ENCODE peak calls at places on chromosomes 3 and 15, in seven cellular contexts. X is tibial artery, Y is uterus, E is A549, L is spleen, W is H1, C is dorsolateral prefrontal cortex. N is an unnamed sample.

GRCh38 chr3:128226794-128227399 is 73.6 kb downstream of the EEFSEC start:
- DNase-seq in X (no peak), W (peak), L (no peak), C (no peak), Y (peak), E (peak), N (peak)

GRCh38 chr3:133301194-133301593 is 98.7 kb upstream of the BFSP2 start:
- DNase-seq in Y (no peak), E (no peak), W (no peak), C (no peak), L (no peak), X (no peak), N (no peak)

GRCh38 chr15:85168642-85169173 is 187.1 kb downstream of the PDE8A start:
- DNase-seq in C (no peak), X (no peak), L (no peak), Y (no peak), E (peak), W (peak), N (peak)

GRCh38 chr15:92151741-92152140 is 241.9 kb upstream of the ST8SIA2 start:
- DNase-seq in Y (no peak), C (no peak), E (no peak), X (no peak), W (no peak), L (no peak), N (no peak)

GRCh38 chr3:45644467-45645201 is 44.6 kb upstream of the SACM1L start:
- DNase-seq in Y (no peak), X (no peak), L (no peak), W (no peak), E (peak), C (no peak), N (no peak)

GRCh38 chr3:19183572-19183971 is 35.3 kb downstream of the KCNH8 start:
- DNase-seq in X (no peak), L (no peak), Y (no peak), C (no peak), E (no peak), W (no peak), N (no peak)

GRCh38 chr3:27451261-27451660 is 32.9 kb downstream of the SLC4A7 start:
- DNase-seq in L (no peak), W (no peak), X (no peak), C (no peak), E (no peak), Y (no peak), N (no peak)

GRCh38 chr3:161161603-161162002 is 56.5 kb upstream of the B3GALNT1 start:
- DNase-seq in W (no peak), Y (no peak), X (no peak), E (no peak), L (no peak), C (no peak), N (no peak)

GRCh38 chr3:160027541-160028195 is 39.0 kb downstream of the IL12A start:
- DNase-seq in L (no peak), C (no peak), Y (no peak), E (peak), W (no peak), X (no peak), N (peak)

GRCh38 chr3:137867611-137868010 is 103.5 kb downstream of the SOX14 start:
- DNase-seq in C (no peak), W (no peak), E (no peak), L (no peak), X (no peak), Y (no peak), N (no peak)

GRCh38 chr3:183341545-183342288 is 86.7 kb downstream of the MCF2L2 start:
- DNase-seq in L (no peak), E (no peak), W (no peak), Y (no peak), C (no peak), X (no peak), N (no peak)

GRCh38 chr3:73094951-73095350 is 33.5 kb downstream of the EBLN2 start:
- DNase-seq in X (no peak), Y (no peak), L (no peak), C (no peak), E (no peak), W (no peak), N (no peak)

GRCh38 chr3:13215940-13216546 is 142.8 kb upstream of the IQSEC1 start:
- DNase-seq in W (no peak), X (no peak), C (no peak), E (peak), Y (no peak), L (no peak), N (no peak)

GRCh38 chr3:48394391-48394790 is 22.4 kb downstream of the FBXW12 start:
- DNase-seq in W (no peak), L (no peak), X (no peak), Y (no peak), E (no peak), C (no peak), N (no peak)

GRCh38 chr3:126567696-126568438 is 9.1 kb upstream of the C3orf22 start:
- DNase-seq in E (peak), Y (no peak), L (no peak), X (no peak), C (peak), W (no peak), N (no peak)

GRCh38 chr3:185916042-185916833 is 21.6 kb downstream of the TRA2B start:
- DNase-seq in W (no peak), X (no peak), Y (no peak), L (no peak), C (no peak), E (no peak), N (no peak)

GRCh38 chr15:36888018-36888992 is 212.0 kb downstream of the MEIS2 start:
- DNase-seq in C (no peak), E (no peak), L (no peak), W (no peak), Y (peak), X (no peak), N (no peak)

GRCh38 chr3:146465713-146466465 is 3.5 kb downstream of the PLSCR2 start:
- DNase-seq in W (no peak), Y (no peak), C (no peak), X (no peak), L (peak), E (no peak), N (no peak)

GRCh38 chr15:51224428-51224827 is 114.0 kb downstream of the CYP19A1 start:
- DNase-seq in Y (no peak), E (no peak), C (no peak), X (no peak), W (no peak), L (no peak), N (no peak)

GRCh38 chr3:189292667-189293478 is 121.1 kb downstream of the TPRG1 start:
- DNase-seq in W (no peak), Y (no peak), E (no peak), L (no peak), X (no peak), C (no peak), N (no peak)

GRCh38 chr3:190031887-190032752 is 88.6 kb downstream of the P3H2 start:
- DNase-seq in C (no peak), W (no peak), Y (no peak), L (no peak), X (no peak), E (no peak), N (no peak)

GRCh38 chr15:89441295-89441762 is 55.1 kb downstream of the RHCG start:
- DNase-seq in Y (no peak), X (no peak), E (no peak), C (no peak), L (peak), W (no peak), N (no peak)

GRCh38 chr3:138468451-138468850 is 34.0 kb downstream of the ESYT3 start:
- DNase-seq in C (no peak), E (no peak), X (no peak), L (peak), W (no peak), Y (no peak), N (no peak)

GRCh38 chr3:83928903-83929302 is 1029.9 kb upstream of the CADM2 start:
- DNase-seq in X (no peak), E (no peak), L (no peak), C (no peak), W (no peak), Y (no peak), N (no peak)

GRCh38 chr3:32569540-32570425 is 875 bp downstream of the DYNC1LI1 start:
- DNase-seq in L (peak), X (peak), W (peak), E (peak), Y (peak), C (peak), N (peak)

GRCh38 chr3:125003369-125003853 is 52.4 kb downstream of the HEG1 start:
- DNase-seq in C (no peak), E (peak), Y (peak), L (no peak), W (no peak), X (no peak), N (no peak)

GRCh38 chr3:152267319-152267689 is 1.4 kb upstream of the MBNL1 start:
- DNase-seq in Y (no peak), E (no peak), C (no peak), X (no peak), W (no peak), L (no peak), N (no peak)

GRCh38 chr15:57769266-57769665 is 62.8 kb downstream of the POLR2M start:
- DNase-seq in C (no peak), W (no peak), E (no peak), Y (peak), L (no peak), X (peak), N (no peak)

GRCh38 chr15:62752687-62753517 is 289.6 kb upstream of the TPM1 start:
- DNase-seq in L (no peak), X (no peak), W (no peak), E (no peak), Y (no peak), C (no peak), N (no peak)

GRCh38 chr3:106731230-106731629 is 646.0 kb upstream of the CCDC54 start:
- DNase-seq in W (no peak), L (no peak), C (no peak), Y (no peak), X (no peak), E (no peak), N (no peak)

GRCh38 chr15:48965972-48966371 is 2.3 kb upstream of the SHC4 start:
- DNase-seq in L (no peak), C (no peak), Y (no peak), W (no peak), E (peak), X (peak), N (peak)
- TF ChIP-seq CTCF in L (no peak), C (no peak), Y (no peak), W (peak), E (peak), X (peak), N (peak)

GRCh38 chr3:194584435-194584776 is 48.8 kb downstream of the TMEM44 start:
- DNase-seq in X (no peak), W (no peak), L (no peak), Y (no peak), C (no peak), E (no peak), N (no peak)
- TF ChIP-seq CTCF in X (no peak), W (no peak), L (no peak), Y (no peak), C (no peak), E (no peak), N (no peak)

DNA sequence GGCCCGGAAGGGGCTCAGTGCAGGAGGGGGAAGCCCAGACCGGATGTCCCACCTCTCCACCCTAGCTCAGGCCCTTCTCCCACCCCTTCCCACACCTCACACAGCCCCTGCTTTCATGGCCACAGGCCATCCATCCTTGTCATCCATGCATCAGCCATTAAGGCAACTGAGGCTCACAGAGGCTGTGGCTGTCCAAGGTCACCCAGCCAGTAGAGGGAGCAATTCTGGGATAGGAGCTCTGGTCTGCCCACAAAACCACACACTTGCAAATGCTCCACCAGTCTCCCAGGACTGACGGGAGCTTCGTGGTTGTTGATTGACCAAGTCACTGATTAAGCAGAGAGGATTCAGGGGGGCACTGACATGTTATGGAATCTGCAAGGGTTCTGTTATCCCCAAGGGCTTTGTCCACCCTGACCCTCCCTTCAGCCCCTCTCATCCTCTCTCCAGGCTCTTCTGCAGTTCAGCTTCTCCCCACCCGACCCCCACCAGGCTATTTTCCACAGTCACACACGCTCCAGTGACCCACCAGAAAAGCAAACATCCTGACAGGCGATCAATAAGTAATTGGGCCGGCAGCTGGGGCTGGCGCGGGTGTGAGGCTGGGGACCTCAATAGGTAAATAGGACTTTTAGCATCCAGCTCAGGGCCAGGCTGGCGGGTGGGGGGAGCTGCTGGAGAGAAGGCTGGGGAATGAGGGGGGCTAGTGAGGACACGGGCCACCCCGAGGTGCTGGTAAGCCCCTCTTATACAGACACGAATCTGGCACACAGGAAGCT is 15.0 kb downstream of the LINGO1 start:
- DNase-seq in C (no peak), Y (no peak), E (peak), W (no peak), X (no peak), L (no peak), N (peak)
- TF ChIP-seq CTCF in C (peak), Y (no peak), E (peak), W (no peak), X (no peak), L (no peak), N (no peak)

DNA sequence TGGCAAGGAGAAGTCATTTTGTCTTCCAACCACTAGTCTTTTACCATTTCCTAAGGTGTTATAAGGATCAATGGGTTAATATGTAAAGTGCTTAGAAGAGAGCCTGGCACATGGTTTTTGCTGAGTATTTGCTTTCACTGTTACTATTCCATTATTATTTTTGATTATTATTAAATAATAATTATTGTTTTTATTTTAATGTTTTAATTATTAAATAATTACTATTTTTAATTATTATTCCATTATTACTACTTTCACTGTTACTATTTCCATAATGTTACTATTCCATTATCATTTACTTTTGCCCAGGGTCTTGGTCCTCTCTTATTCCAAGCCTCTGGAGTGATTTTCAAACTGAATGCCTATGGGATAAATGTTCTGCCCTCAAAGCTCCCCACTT is 48.5 kb downstream of the FSTL1 start:
- DNase-seq in W (no peak), E (no peak), Y (no peak), L (no peak), X (no peak), C (no peak), N (no peak)
- TF ChIP-seq CTCF in W (no peak), E (no peak), Y (no peak), L (no peak), X (no peak), C (no peak), N (no peak)

DNA sequence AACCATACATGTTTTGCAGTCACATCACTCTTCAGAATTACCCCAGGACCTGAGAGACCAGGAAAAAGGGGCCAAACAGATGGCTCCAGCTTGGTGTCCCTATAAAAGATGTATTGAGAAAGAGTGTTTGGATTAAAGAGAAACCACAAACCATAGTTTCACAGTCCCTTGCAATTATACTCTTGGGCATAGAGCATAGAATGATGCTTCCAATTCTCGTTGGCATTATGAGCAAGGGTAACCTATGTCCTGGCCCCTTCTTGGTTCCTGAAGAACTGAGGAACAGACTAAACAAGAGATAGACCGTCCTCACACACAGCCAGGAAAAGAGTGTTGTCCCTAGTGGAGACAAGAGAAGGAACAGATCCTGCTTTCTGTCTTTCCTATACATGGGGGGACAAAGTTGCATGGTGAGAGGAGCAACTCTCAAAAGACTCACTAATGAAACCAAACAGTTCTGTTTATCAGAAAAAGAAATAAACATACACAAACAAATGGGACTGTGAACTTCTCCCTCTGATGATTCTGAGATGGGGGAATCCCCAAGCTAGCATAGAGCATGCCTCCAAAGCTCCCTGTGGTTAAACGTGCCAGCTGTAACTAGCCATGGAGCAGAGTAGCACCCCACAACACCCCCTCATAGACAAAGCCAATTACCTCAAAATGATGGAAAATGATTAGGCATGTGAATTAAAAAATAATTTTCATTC is 908.6 kb downstream of the NTRK3 start:
- DNase-seq in W (no peak), Y (no peak), E (no peak), X (no peak), C (no peak), L (no peak), N (no peak)
- TF ChIP-seq CTCF in W (no peak), Y (no peak), E (no peak), X (no peak), C (no peak), L (no peak), N (no peak)

N was measured in activated CD8-positive, alpha-beta T cell treated with anti-CD3 and anti-CD28 coated beads for 36 hours.